ENCODE peak calls at places on chromosomes 2 and 18, in ten cellular contexts. One of them, this sample, is unnamed.

GRCh38 chr2:229731916-229732315 is 17.6 kb upstream of the DNER start:
- DNase-seq in mesothelial cell of epicardium: no peak
- DNase-seq in mucosa of descending colon: no peak
- DNase-seq in tibial nerve: no peak
- DNase-seq in psoas muscle: no peak
- DNase-seq in PC-9: no peak
- DNase-seq in AG09319: peak
- DNase-seq in right lobe of liver: peak
- DNase-seq in brain microvascular endothelial cell: peak
- DNase-seq in tibial artery: no peak
- DNase-seq in this sample: no peak

GRCh38 chr2:170161516-170162260 is 16.3 kb upstream of the MYO3B start:
- DNase-seq in mesothelial cell of epicardium: no peak
- DNase-seq in mucosa of descending colon: no peak
- DNase-seq in tibial nerve: no peak
- DNase-seq in psoas muscle: no peak
- DNase-seq in PC-9: no peak
- DNase-seq in AG09319: no peak
- DNase-seq in right lobe of liver: no peak
- DNase-seq in brain microvascular endothelial cell: no peak
- DNase-seq in tibial artery: no peak
- DNase-seq in this sample: no peak

GRCh38 chr2:2107140-2107539 is 223.9 kb downstream of the MYT1L start:
- DNase-seq in mesothelial cell of epicardium: no peak
- DNase-seq in mucosa of descending colon: no peak
- DNase-seq in tibial nerve: no peak
- DNase-seq in psoas muscle: peak
- DNase-seq in PC-9: no peak
- DNase-seq in AG09319: no peak
- DNase-seq in right lobe of liver: no peak
- DNase-seq in brain microvascular endothelial cell: no peak
- DNase-seq in tibial artery: no peak
- DNase-seq in this sample: no peak

GRCh38 chr2:20675701-20676352 is 8.9 kb downstream of the GDF7 start:
- DNase-seq in mesothelial cell of epicardium: no peak
- DNase-seq in mucosa of descending colon: peak
- DNase-seq in tibial nerve: no peak
- DNase-seq in psoas muscle: no peak
- DNase-seq in PC-9: no peak
- DNase-seq in AG09319: no peak
- DNase-seq in right lobe of liver: peak
- DNase-seq in brain microvascular endothelial cell: no peak
- DNase-seq in tibial artery: no peak
- DNase-seq in this sample: no peak

GRCh38 chr2:151816858-151817257 is 11.4 kb downstream of the ARL5A start:
- DNase-seq in mesothelial cell of epicardium: no peak
- DNase-seq in mucosa of descending colon: no peak
- DNase-seq in tibial nerve: no peak
- DNase-seq in psoas muscle: no peak
- DNase-seq in PC-9: no peak
- DNase-seq in AG09319: no peak
- DNase-seq in right lobe of liver: no peak
- DNase-seq in brain microvascular endothelial cell: no peak
- DNase-seq in tibial artery: no peak
- DNase-seq in this sample: no peak

GRCh38 chr18:25170402-25170801 is 181.6 kb downstream of the ZNF521 start:
- DNase-seq in mesothelial cell of epicardium: no peak
- DNase-seq in mucosa of descending colon: no peak
- DNase-seq in tibial nerve: no peak
- DNase-seq in psoas muscle: no peak
- DNase-seq in PC-9: no peak
- DNase-seq in AG09319: no peak
- DNase-seq in right lobe of liver: no peak
- DNase-seq in brain microvascular endothelial cell: no peak
- DNase-seq in tibial artery: no peak
- DNase-seq in this sample: no peak

GRCh38 chr2:101466426-101466825 is 8.5 kb downstream of the RFX8 start:
- DNase-seq in mesothelial cell of epicardium: no peak
- DNase-seq in mucosa of descending colon: peak
- DNase-seq in tibial nerve: no peak
- DNase-seq in psoas muscle: no peak
- DNase-seq in PC-9: no peak
- DNase-seq in AG09319: no peak
- DNase-seq in right lobe of liver: no peak
- DNase-seq in brain microvascular endothelial cell: no peak
- DNase-seq in tibial artery: no peak
- DNase-seq in this sample: no peak

GRCh38 chr2:10658914-10659257 is 30.9 kb downstream of the NOL10 start:
- DNase-seq in mesothelial cell of epicardium: no peak
- DNase-seq in mucosa of descending colon: no peak
- DNase-seq in tibial nerve: no peak
- DNase-seq in psoas muscle: no peak
- DNase-seq in PC-9: no peak
- DNase-seq in AG09319: no peak
- DNase-seq in right lobe of liver: no peak
- DNase-seq in brain microvascular endothelial cell: no peak
- DNase-seq in tibial artery: no peak
- DNase-seq in this sample: no peak

GRCh38 chr2:201704536-201704935 is 6.1 kb upstream of the MPP4 start:
- DNase-seq in mesothelial cell of epicardium: no peak
- DNase-seq in mucosa of descending colon: no peak
- DNase-seq in tibial nerve: no peak
- DNase-seq in psoas muscle: no peak
- DNase-seq in PC-9: no peak
- DNase-seq in AG09319: no peak
- DNase-seq in right lobe of liver: no peak
- DNase-seq in brain microvascular endothelial cell: no peak
- DNase-seq in tibial artery: no peak
- DNase-seq in this sample: no peak

GRCh38 chr2:105749583-105750399 is 5.1 kb downstream of the NCK2 start:
- DNase-seq in mesothelial cell of epicardium: peak
- DNase-seq in mucosa of descending colon: no peak
- DNase-seq in tibial nerve: no peak
- DNase-seq in psoas muscle: no peak
- DNase-seq in PC-9: no peak
- DNase-seq in AG09319: no peak
- DNase-seq in right lobe of liver: no peak
- DNase-seq in brain microvascular endothelial cell: peak
- DNase-seq in tibial artery: no peak
- DNase-seq in this sample: no peak

GRCh38 chr2:39994151-39994550 is 215.1 kb upstream of the THUMPD2 start:
- DNase-seq in mesothelial cell of epicardium: no peak
- DNase-seq in mucosa of descending colon: no peak
- DNase-seq in tibial nerve: no peak
- DNase-seq in psoas muscle: no peak
- DNase-seq in PC-9: no peak
- DNase-seq in AG09319: peak
- DNase-seq in right lobe of liver: no peak
- DNase-seq in brain microvascular endothelial cell: peak
- DNase-seq in tibial artery: no peak
- DNase-seq in this sample: no peak

GRCh38 chr2:217465136-217465535 is 537.7 kb downstream of the TNS1 start:
- DNase-seq in mesothelial cell of epicardium: no peak
- DNase-seq in mucosa of descending colon: no peak
- DNase-seq in tibial nerve: no peak
- DNase-seq in psoas muscle: no peak
- DNase-seq in PC-9: no peak
- DNase-seq in AG09319: peak
- DNase-seq in right lobe of liver: no peak
- DNase-seq in brain microvascular endothelial cell: no peak
- DNase-seq in tibial artery: no peak
- DNase-seq in this sample: no peak

GRCh38 chr2:199811360-199811759 is 39.6 kb downstream of the FTCDNL1 start:
- DNase-seq in mesothelial cell of epicardium: no peak
- DNase-seq in mucosa of descending colon: no peak
- DNase-seq in tibial nerve: no peak
- DNase-seq in psoas muscle: no peak
- DNase-seq in PC-9: no peak
- DNase-seq in AG09319: no peak
- DNase-seq in right lobe of liver: no peak
- DNase-seq in brain microvascular endothelial cell: no peak
- DNase-seq in tibial artery: no peak
- DNase-seq in this sample: no peak

GRCh38 chr18:79498662-79499061 is 102.9 kb downstream of the NFATC1 start:
- DNase-seq in mesothelial cell of epicardium: no peak
- DNase-seq in mucosa of descending colon: no peak
- DNase-seq in tibial nerve: no peak
- DNase-seq in psoas muscle: no peak
- DNase-seq in PC-9: no peak
- DNase-seq in AG09319: no peak
- DNase-seq in right lobe of liver: peak
- DNase-seq in brain microvascular endothelial cell: no peak
- DNase-seq in tibial artery: peak
- DNase-seq in this sample: no peak

GRCh38 chr2:231633259-231633976 is 40.8 kb downstream of the TEX44 start:
- DNase-seq in mesothelial cell of epicardium: no peak
- DNase-seq in mucosa of descending colon: no peak
- DNase-seq in tibial nerve: no peak
- DNase-seq in psoas muscle: no peak
- DNase-seq in PC-9: no peak
- DNase-seq in AG09319: no peak
- DNase-seq in right lobe of liver: no peak
- DNase-seq in brain microvascular endothelial cell: no peak
- DNase-seq in tibial artery: no peak
- DNase-seq in this sample: no peak

GRCh38 chr2:231640229-231640628 is 47.6 kb downstream of the TEX44 start:
- DNase-seq in mesothelial cell of epicardium: no peak
- DNase-seq in mucosa of descending colon: no peak
- DNase-seq in tibial nerve: no peak
- DNase-seq in psoas muscle: no peak
- DNase-seq in PC-9: no peak
- DNase-seq in AG09319: no peak
- DNase-seq in right lobe of liver: no peak
- DNase-seq in brain microvascular endothelial cell: no peak
- DNase-seq in tibial artery: no peak
- DNase-seq in this sample: no peak

GRCh38 chr2:231632559-231633142 is 40.0 kb downstream of the TEX44 start:
- DNase-seq in mesothelial cell of epicardium: no peak
- DNase-seq in mucosa of descending colon: no peak
- DNase-seq in tibial nerve: no peak
- DNase-seq in psoas muscle: no peak
- DNase-seq in PC-9: no peak
- DNase-seq in AG09319: peak
- DNase-seq in right lobe of liver: no peak
- DNase-seq in brain microvascular endothelial cell: peak
- DNase-seq in tibial artery: no peak
- DNase-seq in this sample: no peak

GRCh38 chr2:231634412-231634811 is 41.7 kb downstream of the TEX44 start:
- DNase-seq in mesothelial cell of epicardium: no peak
- DNase-seq in mucosa of descending colon: no peak
- DNase-seq in tibial nerve: no peak
- DNase-seq in psoas muscle: no peak
- DNase-seq in PC-9: no peak
- DNase-seq in AG09319: no peak
- DNase-seq in right lobe of liver: no peak
- DNase-seq in brain microvascular endothelial cell: no peak
- DNase-seq in tibial artery: no peak
- DNase-seq in this sample: no peak
- TF ChIP-seq CTCF in mesothelial cell of epicardium: no peak
- TF ChIP-seq CTCF in mucosa of descending colon: no peak
- TF ChIP-seq CTCF in tibial nerve: no peak
- TF ChIP-seq CTCF in psoas muscle: no peak
- TF ChIP-seq CTCF in PC-9: no peak
- TF ChIP-seq CTCF in AG09319: no peak
- TF ChIP-seq CTCF in right lobe of liver: no peak
- TF ChIP-seq CTCF in brain microvascular endothelial cell: no peak
- TF ChIP-seq CTCF in tibial artery: no peak
- TF ChIP-seq CTCF in this sample: no peak

GRCh38 chr2:75605770-75606535 is 40.6 kb upstream of the MRPL19 start:
- DNase-seq in mesothelial cell of epicardium: no peak
- DNase-seq in mucosa of descending colon: no peak
- DNase-seq in tibial nerve: no peak
- DNase-seq in psoas muscle: no peak
- DNase-seq in PC-9: peak
- DNase-seq in AG09319: peak
- DNase-seq in right lobe of liver: no peak
- DNase-seq in brain microvascular endothelial cell: peak
- DNase-seq in tibial artery: no peak
- DNase-seq in this sample: no peak
- TF ChIP-seq CTCF in mesothelial cell of epicardium: no peak
- TF ChIP-seq CTCF in mucosa of descending colon: no peak
- TF ChIP-seq CTCF in tibial nerve: no peak
- TF ChIP-seq CTCF in psoas muscle: no peak
- TF ChIP-seq CTCF in PC-9: peak
- TF ChIP-seq CTCF in AG09319: peak
- TF ChIP-seq CTCF in right lobe of liver: no peak
- TF ChIP-seq CTCF in brain microvascular endothelial cell: peak
- TF ChIP-seq CTCF in tibial artery: no peak
- TF ChIP-seq CTCF in this sample: no peak

GRCh38 chr2:218569661-218570500 is 1.2 kb downstream of the CNOT9 start:
- DNase-seq in mesothelial cell of epicardium: no peak
- DNase-seq in mucosa of descending colon: peak
- DNase-seq in tibial nerve: no peak
- DNase-seq in psoas muscle: no peak
- DNase-seq in PC-9: no peak
- DNase-seq in AG09319: no peak
- DNase-seq in right lobe of liver: no peak
- DNase-seq in brain microvascular endothelial cell: peak
- DNase-seq in tibial artery: no peak
- DNase-seq in this sample: no peak

GRCh38 chr2:218569038-218569431 is 396 bp downstream of the CNOT9 start:
- DNase-seq in mesothelial cell of epicardium: no peak
- DNase-seq in mucosa of descending colon: peak
- DNase-seq in tibial nerve: peak
- DNase-seq in psoas muscle: peak
- DNase-seq in PC-9: peak
- DNase-seq in AG09319: no peak
- DNase-seq in right lobe of liver: peak
- DNase-seq in brain microvascular endothelial cell: peak
- DNase-seq in tibial artery: peak
- DNase-seq in this sample: peak

GRCh38 chr2:218566296-218566695 is 1.9 kb downstream of the USP37 start:
- DNase-seq in mesothelial cell of epicardium: no peak
- DNase-seq in mucosa of descending colon: no peak
- DNase-seq in tibial nerve: no peak
- DNase-seq in psoas muscle: no peak
- DNase-seq in PC-9: no peak
- DNase-seq in AG09319: no peak
- DNase-seq in right lobe of liver: no peak
- DNase-seq in brain microvascular endothelial cell: no peak
- DNase-seq in tibial artery: no peak
- DNase-seq in this sample: no peak

GRCh38 chr2:218567797-218568189 is 358 bp downstream of the USP37 start:
- DNase-seq in mesothelial cell of epicardium: no peak
- DNase-seq in mucosa of descending colon: no peak
- DNase-seq in tibial nerve: no peak
- DNase-seq in psoas muscle: no peak
- DNase-seq in PC-9: no peak
- DNase-seq in AG09319: no peak
- DNase-seq in right lobe of liver: no peak
- DNase-seq in brain microvascular endothelial cell: no peak
- DNase-seq in tibial artery: no peak
- DNase-seq in this sample: no peak

GRCh38 chr2:218568190-218569037 is at the start of the genes CNOT9 and USP37:
- DNase-seq in mesothelial cell of epicardium: peak
- DNase-seq in mucosa of descending colon: peak
- DNase-seq in tibial nerve: peak
- DNase-seq in psoas muscle: peak
- DNase-seq in PC-9: peak
- DNase-seq in AG09319: peak
- DNase-seq in right lobe of liver: peak
- DNase-seq in brain microvascular endothelial cell: peak
- DNase-seq in tibial artery: peak
- DNase-seq in this sample: peak
- TF ChIP-seq CTCF in mesothelial cell of epicardium: no peak
- TF ChIP-seq CTCF in mucosa of descending colon: no peak
- TF ChIP-seq CTCF in tibial nerve: peak
- TF ChIP-seq CTCF in psoas muscle: no peak
- TF ChIP-seq CTCF in PC-9: no peak
- TF ChIP-seq CTCF in AG09319: no peak
- TF ChIP-seq CTCF in right lobe of liver: no peak
- TF ChIP-seq CTCF in brain microvascular endothelial cell: no peak
- TF ChIP-seq CTCF in tibial artery: no peak
- TF ChIP-seq CTCF in this sample: no peak

GRCh38 chr2:108215794-108216211 is 24.0 kb upstream of the SULT1C3 start:
- DNase-seq in mesothelial cell of epicardium: no peak
- DNase-seq in mucosa of descending colon: peak
- DNase-seq in tibial nerve: no peak
- DNase-seq in psoas muscle: no peak
- DNase-seq in PC-9: peak
- DNase-seq in AG09319: no peak
- DNase-seq in right lobe of liver: peak
- DNase-seq in brain microvascular endothelial cell: peak
- DNase-seq in tibial artery: peak
- DNase-seq in this sample: no peak
- TF ChIP-seq CTCF in mesothelial cell of epicardium: no peak
- TF ChIP-seq CTCF in mucosa of descending colon: peak
- TF ChIP-seq CTCF in tibial nerve: no peak
- TF ChIP-seq CTCF in psoas muscle: peak
- TF ChIP-seq CTCF in PC-9: no peak
- TF ChIP-seq CTCF in AG09319: peak
- TF ChIP-seq CTCF in right lobe of liver: peak
- TF ChIP-seq CTCF in brain microvascular endothelial cell: peak
- TF ChIP-seq CTCF in tibial artery: peak
- TF ChIP-seq CTCF in this sample: no peak